ENCODE peak calls at places on chromosome 4, in ten cellular contexts. R is upper lobe of left lung; A is suprapubic skin; B is mammary epithelial cell; Y is pancreas; M is CD8-positive, alpha-beta T cell; G is lower lobe of right lung; U is esophagus muscularis mucosa; Q is A549; W is fibroblast of lung. S is an unnamed sample. For H3K4me1, the result is how much of the 10 kb centered on the place peaks cover.

GRCh38 chr4:182768821-182769220 is 148.4 kb downstream of the DCTD start:
- DNase-seq in R (no peak), A (no peak), B (no peak), Y (no peak), M (no peak), G (no peak), U (no peak), Q (no peak), W (no peak), S (no peak)

GRCh38 chr4:115323106-115323684 is 209.8 kb upstream of the NDST4 start:
- DNase-seq in R (no peak), A (no peak), B (no peak), Y (no peak), M (no peak), G (no peak), U (no peak), Q (no peak), W (peak), S (no peak)

GRCh38 chr4:148216866-148217814 is 225.1 kb downstream of the NR3C2 start:
- DNase-seq in R (no peak), A (no peak), B (no peak), Y (no peak), M (no peak), G (no peak), U (no peak), Q (no peak), W (peak), S (no peak)

GRCh38 chr4:55729306-55730142 is 90.1 kb upstream of the EXOC1L start:
- DNase-seq in R (no peak), A (no peak), B (no peak), Y (no peak), M (no peak), G (no peak), U (no peak), Q (no peak), W (no peak), S (no peak)

GRCh38 chr4:173448103-173448502 is 49.2 kb upstream of the SCRG1 start:
- DNase-seq in R (no peak), A (no peak), B (no peak), Y (no peak), M (no peak), G (no peak), U (no peak), Q (no peak), W (peak), S (no peak)

GRCh38 chr4:87092389-87093141 is 127.9 kb downstream of the KLHL8 start:
- DNase-seq in R (peak), A (no peak), B (peak), Y (peak), M (no peak), G (peak), U (no peak), Q (peak), W (peak), S (no peak)

GRCh38 chr4:159252491-159252890 is 149.6 kb downstream of the RAPGEF2 start:
- DNase-seq in R (no peak), A (no peak), B (no peak), Y (no peak), M (no peak), G (no peak), U (no peak), Q (no peak), W (peak), S (no peak)

GRCh38 chr4:38949416-38950051 is 81.9 kb downstream of the FAM114A1 start:
- DNase-seq in R (no peak), A (no peak), B (peak), Y (no peak), M (peak), G (no peak), U (no peak), Q (no peak), W (peak), S (no peak)

GRCh38 chr4:72302981-72303704 is 265.9 kb downstream of the ADAMTS3 start:
- DNase-seq in R (no peak), A (no peak), B (peak), Y (peak), M (peak), G (no peak), U (no peak), Q (peak), W (peak), S (peak)

GRCh38 chr4:8599091-8599460 is 6.5 kb downstream of the CPZ start:
- DNase-seq in R (no peak), A (no peak), B (no peak), Y (no peak), M (no peak), G (no peak), U (no peak), Q (no peak), W (no peak), S (no peak)

GRCh38 chr4:184268574-184269160 is 51.0 kb upstream of the ENPP6 start:
- DNase-seq in R (no peak), A (no peak), B (no peak), Y (no peak), M (no peak), G (no peak), U (no peak), Q (no peak), W (peak), S (peak)

GRCh38 chr4:168028970-168029610 is 63.2 kb upstream of the ANXA10 start:
- DNase-seq in R (no peak), A (no peak), B (peak), Y (no peak), M (no peak), G (no peak), U (no peak), Q (no peak), W (no peak), S (no peak)

DNA sequence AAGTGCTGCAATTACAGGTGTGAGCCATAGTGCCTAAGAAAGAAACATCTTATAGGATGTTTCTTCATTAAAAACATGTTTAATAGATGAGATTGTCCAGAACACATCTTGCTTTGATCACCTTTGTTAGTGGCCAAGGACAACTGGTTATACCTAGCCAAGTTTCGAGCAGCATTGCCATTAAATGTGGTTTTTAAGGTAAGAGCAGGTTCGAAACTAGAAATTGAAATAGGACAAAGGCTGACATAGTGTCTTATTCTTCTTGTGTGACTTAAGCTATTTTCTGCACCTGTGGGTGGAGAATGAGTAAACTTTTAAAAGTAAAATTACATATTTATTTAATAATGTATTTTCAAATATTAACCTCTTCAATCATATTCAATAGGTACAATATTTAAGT is 59.0 kb downstream of the RBPJ start:
- DNase-seq in R (no peak), A (no peak), B (no peak), Y (no peak), M (no peak), G (no peak), U (no peak), Q (no peak), W (no peak), S (no peak)
- TF ChIP-seq CTCF in R (no peak), A (no peak), B (no peak), Y (no peak), M (no peak), G (no peak), U (no peak), Q (no peak), W (no peak), S (no peak)

DNA sequence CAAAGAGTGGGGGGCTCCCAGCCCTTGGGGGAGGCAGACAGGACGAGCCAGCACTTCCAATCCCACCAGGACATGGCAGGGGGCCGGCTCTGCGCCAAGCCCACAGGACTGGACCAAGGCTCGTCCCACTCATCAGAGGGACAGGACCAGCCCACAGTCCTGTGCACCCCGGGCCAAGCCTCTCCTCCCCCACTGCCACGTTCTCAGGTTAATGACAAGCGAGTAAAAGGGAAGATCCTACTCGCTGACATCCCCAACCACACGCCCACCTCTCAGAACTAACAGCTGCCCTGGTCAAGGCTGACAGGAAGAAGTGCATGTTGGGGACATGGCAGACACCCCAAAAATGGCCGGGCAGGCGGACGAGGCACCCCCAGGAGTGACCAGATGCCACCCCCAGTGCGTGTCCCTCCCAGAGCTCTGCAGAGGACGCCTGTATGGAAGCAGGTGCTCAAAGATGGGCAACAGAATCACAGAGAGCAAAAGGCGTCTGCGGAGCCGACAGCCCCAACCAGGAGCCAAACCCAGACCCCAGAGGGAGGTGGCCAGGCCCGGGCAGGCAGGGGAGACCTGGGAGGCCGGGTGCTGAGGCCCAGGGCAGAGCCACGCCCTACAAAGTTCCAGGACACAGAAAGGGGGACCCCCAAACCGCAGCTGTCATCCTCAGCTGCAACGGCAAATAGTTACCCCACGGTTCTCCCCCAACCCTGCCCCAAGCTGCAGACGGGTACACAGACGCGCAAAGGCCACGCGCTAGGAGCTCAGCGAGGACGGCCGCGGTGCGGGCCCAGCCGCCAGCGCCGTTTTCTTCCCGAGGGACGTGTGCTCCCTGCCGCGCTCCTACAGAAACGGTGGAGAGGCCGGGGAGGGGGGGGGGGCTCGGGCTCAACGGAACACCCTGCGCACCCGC is 1.8 kb downstream of the CTBP1 start:
- DNase-seq in R (peak), A (peak), B (peak), Y (peak), M (no peak), G (peak), U (no peak), Q (no peak), W (no peak), S (peak)
- H3K4me1 ChIP-seq in R (half or more), A (half or more), B (under half), Y (half or more), M (half or more), G (half or more), U (half or more), Q (under half), W (under half), S (under half)

GRCh38 chr4:102503301-102503746 is 2.2 kb downstream of the NFKB1 start:
- DNase-seq in R (no peak), A (no peak), B (no peak), Y (no peak), M (no peak), G (no peak), U (no peak), Q (no peak), W (no peak), S (no peak)

GRCh38 chr4:102505708-102506107 is 4.5 kb downstream of the NFKB1 start:
- DNase-seq in R (no peak), A (no peak), B (no peak), Y (no peak), M (no peak), G (no peak), U (no peak), Q (no peak), W (no peak), S (no peak)

GRCh38 chr4:102504941-102505340 is 3.8 kb downstream of the NFKB1 start:
- DNase-seq in R (no peak), A (no peak), B (no peak), Y (no peak), M (no peak), G (no peak), U (no peak), Q (no peak), W (no peak), S (no peak)

GRCh38 chr4:102501635-102502382 is 650 bp downstream of the NFKB1 start:
- DNase-seq in R (peak), A (peak), B (peak), Y (peak), M (peak), G (peak), U (peak), Q (no peak), W (peak), S (peak)

GRCh38 chr4:102503831-102504786 is 3.0 kb downstream of the NFKB1 start:
- DNase-seq in R (no peak), A (no peak), B (no peak), Y (no peak), M (no peak), G (no peak), U (no peak), Q (no peak), W (no peak), S (no peak)
- TF ChIP-seq CTCF in R (no peak), A (no peak), B (no peak), Y (no peak), M (no peak), G (no peak), U (no peak), Q (no peak), W (no peak), S (no peak)

GRCh38 chr4:57104706-57105560 is 5.3 kb downstream of the IGFBP7 start:
- DNase-seq in R (no peak), A (no peak), B (no peak), Y (no peak), M (no peak), G (no peak), U (no peak), Q (no peak), W (no peak), S (no peak)
- H3K4me1 ChIP-seq in R (under half), A (under half), B (under half), Y (under half), M (under half), G (under half), U (half or more), Q (half or more), W (under half), S (under half)

DNA sequence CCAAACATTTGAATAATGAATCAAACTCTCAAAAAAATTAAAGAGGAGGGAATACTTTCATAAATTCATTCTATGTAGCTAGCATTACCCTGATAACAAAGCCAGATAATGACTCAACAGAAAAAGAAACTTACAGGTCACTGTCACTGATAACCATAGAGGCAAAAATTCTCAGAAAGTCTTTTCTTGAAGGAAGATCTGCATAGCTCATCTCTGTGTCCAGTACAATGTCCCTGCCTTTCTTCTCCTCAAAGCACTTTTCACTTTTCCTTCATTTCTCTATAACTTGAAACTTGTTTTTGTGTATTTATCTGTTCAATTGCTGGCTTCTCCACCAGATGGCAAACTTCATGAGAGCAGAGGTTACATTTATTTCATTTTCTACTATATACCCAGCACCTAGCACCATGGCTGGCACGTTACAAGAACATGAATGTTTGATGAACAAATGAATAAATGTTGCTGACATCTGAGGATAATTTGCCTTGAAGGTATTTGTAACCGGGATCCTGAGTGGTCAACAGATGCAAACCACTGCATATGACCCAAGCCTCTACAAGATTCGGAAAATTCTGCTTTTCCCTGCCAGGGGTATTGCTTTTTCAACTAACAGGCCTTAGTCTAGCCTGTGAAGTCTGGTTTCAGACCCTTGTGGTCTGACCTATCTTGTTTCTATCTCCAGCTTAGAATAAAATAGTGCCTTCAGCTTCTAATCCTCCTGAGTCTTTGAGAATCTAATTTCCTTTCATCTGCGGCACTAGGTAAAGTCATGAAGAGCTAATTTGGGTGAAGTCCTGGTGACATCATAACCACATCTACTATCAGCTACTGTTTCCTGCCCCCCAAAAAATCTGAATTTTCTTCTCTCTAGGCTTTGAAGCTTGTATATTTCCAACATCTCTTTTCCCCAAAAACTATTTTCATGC is 52.5 kb upstream of the ANTXR2 start:
- DNase-seq in R (no peak), A (no peak), B (peak), Y (no peak), M (peak), G (no peak), U (no peak), Q (no peak), W (peak), S (peak)
- TF ChIP-seq CTCF in R (peak), A (peak), B (peak), Y (no peak), M (peak), G (no peak), U (peak), Q (no peak), W (peak), S (peak)

DNA sequence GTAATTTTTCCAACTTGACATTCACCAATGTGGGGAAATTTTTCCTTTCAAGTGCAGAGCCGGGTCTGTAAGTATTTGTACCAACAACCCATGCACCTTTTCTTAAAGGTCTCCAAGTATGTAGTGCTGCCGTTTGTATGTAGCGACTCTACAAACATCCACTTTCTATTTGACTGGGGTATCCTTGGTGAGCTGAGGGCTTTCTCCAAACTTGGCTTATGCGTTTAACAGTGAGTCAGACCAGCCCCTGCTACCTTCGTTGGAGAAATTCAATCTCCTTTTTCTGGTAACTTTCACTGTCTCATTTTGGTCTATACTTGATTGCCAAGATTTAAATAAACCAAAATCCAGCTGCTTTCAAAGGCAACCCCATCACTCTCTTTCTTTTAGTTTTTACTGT is 34.9 kb downstream of the MGST2 start:
- DNase-seq in R (no peak), A (no peak), B (no peak), Y (no peak), M (no peak), G (no peak), U (no peak), Q (no peak), W (no peak), S (no peak)
- H3K4me1 ChIP-seq in R (under half), A (under half), B (under half), Y (under half), M (under half), G (under half), U (under half), Q (under half), W (under half), S (under half)

GRCh38 chr4:139301143-139301820 is at the start of gene NAA15:
- DNase-seq in R (peak), A (peak), B (peak), Y (peak), M (peak), G (peak), U (peak), Q (peak), W (peak), S (peak)

GRCh38 chr4:139300431-139301142 is 718 bp upstream of the NAA15 start:
- DNase-seq in R (no peak), A (no peak), B (peak), Y (no peak), M (no peak), G (no peak), U (no peak), Q (peak), W (peak), S (no peak)

GRCh38 chr4:139299536-139299935 is 1.8 kb upstream of the NAA15 start:
- DNase-seq in R (no peak), A (no peak), B (peak), Y (no peak), M (no peak), G (no peak), U (no peak), Q (no peak), W (no peak), S (no peak)

GRCh38 chr4:139304920-139305319 is 2.6 kb upstream of the NDUFC1 start:
- DNase-seq in R (no peak), A (no peak), B (no peak), Y (no peak), M (no peak), G (no peak), U (no peak), Q (no peak), W (no peak), S (no peak)

DNA sequence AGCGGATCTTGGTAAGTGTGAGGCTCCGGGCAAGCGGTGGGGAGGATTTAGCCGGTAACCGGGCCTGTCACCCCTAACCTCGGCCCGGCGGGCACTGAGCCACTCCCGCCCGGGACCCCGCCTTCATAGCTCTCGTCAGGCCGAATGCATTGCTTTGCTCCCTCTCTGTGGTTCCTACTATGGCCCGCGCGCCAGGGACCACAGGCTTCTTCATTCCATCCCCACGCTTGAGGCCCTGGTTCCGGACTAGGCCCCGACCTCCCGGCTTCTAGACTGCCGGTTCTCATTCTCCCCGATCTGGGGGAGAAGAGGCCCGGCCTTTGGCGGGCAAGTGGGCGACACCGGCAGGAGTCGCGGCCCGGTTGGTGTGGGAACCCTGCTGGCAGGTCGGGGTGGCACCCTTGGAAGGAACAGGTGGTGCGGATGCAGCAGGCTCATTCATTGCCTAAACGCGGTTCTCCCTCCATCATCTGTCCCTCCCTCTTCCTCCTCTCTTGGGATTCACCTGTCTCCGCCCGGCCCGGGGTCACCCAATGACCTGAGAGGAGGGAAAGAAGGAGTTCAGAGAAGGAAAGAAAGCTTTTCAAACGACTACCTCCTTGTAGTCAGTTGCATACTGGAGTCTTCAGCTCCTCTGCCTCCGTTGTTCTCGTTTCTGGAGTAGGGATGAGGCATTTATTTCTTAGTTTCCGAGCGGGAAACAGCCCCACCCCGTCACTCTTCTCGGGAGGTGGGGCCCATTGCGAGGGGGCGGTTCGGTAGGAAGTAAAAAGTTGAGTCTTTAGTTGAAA is at the start of gene NDUFC1:
- DNase-seq in R (peak), A (peak), B (peak), Y (peak), M (peak), G (peak), U (no peak), Q (peak), W (peak), S (peak)
- TF ChIP-seq CTCF in R (no peak), A (no peak), B (peak), Y (no peak), M (peak), G (peak), U (peak), Q (no peak), W (no peak), S (peak)